ENCODE peak calls at places on chromosomes 13 and 19, in eight cellular contexts. G is breast epithelium, Z is fibroblast of pulmonary artery, M is tibial artery, L is brain microvascular endothelial cell, W is progenitor cell of endocrine pancreas, D is fibroblast of villous mesenchyme, A is astrocyte of the spinal cord. K is an unnamed sample.

GRCh38 chr13:48402325-48402962 is 10.5 kb downstream of the LPAR6 start:
- DNase-seq in G (no peak), Z (no peak), M (no peak), L (no peak), W (no peak), D (no peak), A (no peak), K (no peak)

GRCh38 chr13:29991343-29991742 is 140.9 kb upstream of the UBL3 start:
- DNase-seq in G (no peak), Z (peak; percentile 25), M (no peak), L (peak; percentile 87), W (no peak), D (peak; percentile 41), A (peak; percentile 92), K (no peak)

GRCh38 chr13:34000955-34001354 is 183.0 kb downstream of the RFC3 start:
- DNase-seq in G (no peak), Z (no peak), M (no peak), L (no peak), W (no peak), D (no peak), A (no peak), K (no peak)

GRCh38 chr13:19862511-19863313 is 737 bp downstream of the ZMYM5 start:
- DNase-seq in G (no peak), Z (peak; percentile 16), M (peak; percentile 76), L (peak; percentile 1), W (no peak), D (peak; percentile 38), A (peak; percentile 24), K (no peak)

GRCh38 chr19:29587518-29587986 is 18.5 kb upstream of the POP4 start:
- DNase-seq in G (peak; percentile 45), Z (no peak), M (no peak), L (peak; percentile 34), W (no peak), D (peak; percentile 24), A (no peak), K (no peak)

GRCh38 chr13:23707674-23708073 is 137.5 kb downstream of the TNFRSF19 start:
- DNase-seq in G (no peak), Z (peak; percentile 64), M (no peak), L (peak; percentile 42), W (no peak), D (peak; percentile 55), A (peak; percentile 46), K (no peak)

GRCh38 chr19:6020972-6021805 is 43.2 kb upstream of the RANBP3 start:
- DNase-seq in G (no peak), Z (no peak), M (no peak), L (no peak), W (no peak), D (no peak), A (no peak), K (no peak)

GRCh38 chr13:99066219-99066618 is 88.4 kb upstream of the DOCK9 start:
- DNase-seq in G (no peak), Z (no peak), M (no peak), L (no peak), W (no peak), D (no peak), A (no peak), K (no peak)

GRCh38 chr19:47598407-47599349 is 10.3 kb upstream of the BICRA start:
- DNase-seq in G (no peak), Z (peak; percentile 95), M (peak; percentile 89), L (peak; percentile 95), W (no peak), D (peak; percentile 97), A (peak; percentile 97), K (no peak)

GRCh38 chr19:17052439-17052838 is 22.8 kb downstream of the HAUS8 start:
- DNase-seq in G (no peak), Z (peak; percentile 74), M (no peak), L (peak; percentile 46), W (no peak), D (peak; percentile 57), A (peak; percentile 42), K (peak; percentile 48)

GRCh38 chr13:59492030-59492636 is 671.6 kb downstream of the DIAPH3 start:
- DNase-seq in G (no peak), Z (no peak), M (no peak), L (peak; percentile 35), W (no peak), D (no peak), A (no peak), K (no peak)

GRCh38 chr13:65917731-65918130 is 1312.4 kb downstream of the PCDH9 start:
- DNase-seq in G (no peak), Z (no peak), M (no peak), L (no peak), W (no peak), D (no peak), A (peak; percentile 9), K (no peak)

GRCh38 chr13:33722216-33722900 is 95.6 kb upstream of the RFC3 start:
- DNase-seq in G (no peak), Z (peak; percentile 28), M (no peak), L (no peak), W (no peak), D (peak; percentile 42), A (peak; percentile 23), K (no peak)

GRCh38 chr13:108915095-108915633 is 285.8 kb downstream of the MYO16 start:
- DNase-seq in G (no peak), Z (peak; percentile 71), M (no peak), L (peak; percentile 53), W (no peak), D (peak; percentile 63), A (peak; percentile 65), K (no peak)

GRCh38 chr19:14718522-14719113 is 28.8 kb downstream of the ZNF333 start:
- DNase-seq in G (no peak), Z (peak; percentile 2), M (no peak), L (no peak), W (no peak), D (no peak), A (peak; percentile 3), K (no peak)

GRCh38 chr19:2255982-2256685 is at the start of gene JSRP1:
- DNase-seq in G (no peak), Z (no peak), M (no peak), L (no peak), W (no peak), D (no peak), A (no peak), K (no peak)

GRCh38 chr19:2255112-2255845 is 938 bp downstream of the JSRP1 start:
- DNase-seq in G (no peak), Z (no peak), M (no peak), L (no peak), W (no peak), D (no peak), A (no peak), K (no peak)

GRCh38 chr19:2253106-2254051 is 2.8 kb downstream of the JSRP1 start:
- DNase-seq in G (no peak), Z (no peak), M (no peak), L (no peak), W (no peak), D (no peak), A (no peak), K (peak; percentile 60)

GRCh38 chr19:2252481-2253105 is 3.5 kb downstream of the AMH start:
- DNase-seq in G (no peak), Z (no peak), M (no peak), L (no peak), W (no peak), D (no peak), A (no peak), K (no peak)

GRCh38 chr19:2254052-2254872 is 2.0 kb downstream of the JSRP1 start:
- DNase-seq in G (no peak), Z (peak; percentile 49), M (no peak), L (no peak), W (peak; percentile 66), D (no peak), A (no peak), K (peak; percentile 71)
- TF ChIP-seq CTCF in G (no peak), Z (peak; percentile 64), M (no peak), L (peak; percentile 77), W (peak; percentile 71), D (peak; percentile 43), A (peak; percentile 68), K (peak; percentile 47)

DNA sequence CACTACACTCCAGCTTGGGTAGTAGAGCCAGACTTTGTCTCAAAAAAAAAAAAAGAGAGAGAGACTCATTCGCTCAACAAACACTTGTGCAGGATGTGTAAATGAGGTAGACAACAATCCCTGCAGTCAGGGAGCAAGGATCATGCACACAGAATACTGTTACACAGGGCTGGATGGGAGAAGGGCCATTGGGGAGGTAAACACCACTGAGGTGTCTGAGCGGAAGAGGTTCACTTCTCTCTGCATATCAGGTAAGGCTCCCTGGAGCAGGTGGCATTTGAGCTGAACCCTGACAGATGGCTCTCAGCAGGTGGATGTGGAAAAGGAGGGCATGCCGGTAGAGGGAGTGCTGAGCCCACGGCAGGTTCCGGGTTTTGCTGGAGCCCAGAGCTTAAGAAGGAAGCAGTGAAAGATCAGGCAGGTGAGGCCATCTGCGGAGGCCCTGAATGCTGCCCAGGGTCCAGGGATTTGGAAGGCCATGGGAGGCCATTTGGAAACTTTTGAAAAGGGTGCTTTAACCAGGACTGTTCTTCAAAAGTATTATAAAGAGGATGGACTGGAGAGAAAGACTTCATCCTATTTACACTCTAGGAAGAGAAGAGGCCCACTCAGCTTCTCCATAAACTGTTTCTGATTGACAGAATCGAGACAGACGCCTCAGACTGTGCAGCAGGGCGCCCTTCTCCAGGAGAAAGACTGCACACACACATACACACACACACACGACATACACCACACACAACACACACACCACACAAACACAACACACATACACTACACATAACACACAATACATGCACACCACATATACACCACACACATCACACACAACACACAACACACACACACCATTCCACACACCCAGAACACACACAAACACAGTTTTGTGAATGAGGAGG is 199.4 kb downstream of the USP12 start:
- DNase-seq in G (no peak), Z (peak; percentile 25), M (no peak), L (no peak), W (no peak), D (no peak), A (peak; percentile 16), K (peak; percentile 21)
- TF ChIP-seq CTCF in G (no peak), Z (peak; percentile 48), M (no peak), L (peak; percentile 73), W (peak; percentile 58), D (peak; percentile 34), A (peak; percentile 55), K (peak; percentile 29)

DNA sequence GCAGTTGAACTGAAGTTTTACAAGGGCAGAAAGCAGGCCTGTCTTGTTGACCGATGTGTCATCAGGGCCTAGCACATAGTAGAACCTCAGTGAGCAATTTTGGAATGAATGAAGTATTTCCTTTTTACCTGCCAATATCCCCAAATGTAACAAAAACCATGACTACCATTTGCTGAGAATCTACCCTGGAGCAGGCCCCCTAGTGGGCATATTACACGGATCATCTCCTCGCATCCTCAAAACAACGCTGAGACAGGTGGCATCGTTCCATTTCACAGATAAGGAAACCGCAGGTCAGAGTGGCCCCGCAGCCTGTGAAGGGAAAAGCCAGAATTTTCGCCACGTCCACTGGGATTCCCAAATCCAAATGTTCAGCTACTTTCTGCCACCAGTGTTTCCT is 77.9 kb downstream of the CACNA1A start:
- DNase-seq in G (no peak), Z (peak; percentile 38), M (no peak), L (peak; percentile 26), W (no peak), D (peak; percentile 2), A (no peak), K (peak; percentile 21)
- TF ChIP-seq CTCF in G (no peak), Z (peak; percentile 69), M (peak; percentile 9), L (peak; percentile 74), W (peak; percentile 56), D (peak; percentile 62), A (peak; percentile 69), K (peak; percentile 60)

GRCh38 chr19:55339225-55340143 is at the start of gene KMT5C:
- DNase-seq in G (peak; percentile 100), Z (peak; percentile 100), M (peak; percentile 100), L (peak; percentile 100), W (peak; percentile 100), D (peak; percentile 100), A (peak; percentile 100), K (peak; percentile 100)

GRCh38 chr19:55336101-55336500 is 3.6 kb upstream of the KMT5C start:
- DNase-seq in G (no peak), Z (no peak), M (no peak), L (no peak), W (no peak), D (no peak), A (no peak), K (no peak)

GRCh38 chr19:55333870-55334269 is 5.8 kb upstream of the KMT5C start:
- DNase-seq in G (no peak), Z (no peak), M (no peak), L (no peak), W (no peak), D (peak; percentile 32), A (no peak), K (no peak)
- TF ChIP-seq CTCF in G (no peak), Z (no peak), M (no peak), L (no peak), W (no peak), D (no peak), A (no peak), K (no peak)